ENCODE peak calls at places on chromosomes 11 and 22, in eight cellular contexts. T is T-helper 17 cell; H is HT1080; Y is activated T-helper 1 cell treated with anti-CD3 and anti-CD28 coated beads, Interleukin-2, amount 50 U/mL, for 16 hours; L is left lung; D is bronchial epithelial cell; A is stimulated activated CD4-positive, alpha-beta T cell treated with anti-CD3 and anti-CD28 coated beads, Interleukin-2, amount 100 ng/mL, for 48 hours; V is NCI-H1417 treated with DMSO at 0.1 percent for 48 hours. F is an unnamed sample.

GRCh38 chr22:29482253-29482652 is 2.2 kb downstream of the NEFH start:
- DNase-seq in T (no peak), D (no peak), L (no peak), H (no peak), V (no peak), Y (no peak), A (no peak), F (no peak)

GRCh38 chr11:27722117-27722844 is 22.0 kb upstream of the BDNF start:
- DNase-seq in L (no peak), T (no peak), V (no peak), H (peak), D (peak), Y (no peak), A (no peak), F (peak)

GRCh38 chr22:32754413-32755041 is 47.0 kb upstream of the TIMP3 start:
- DNase-seq in D (peak), H (peak), V (no peak), L (no peak), A (no peak), Y (no peak), T (no peak), F (no peak)

GRCh38 chr11:130947481-130947880 is 31.2 kb upstream of the SNX19 start:
- DNase-seq in H (no peak), L (no peak), T (no peak), A (no peak), Y (no peak), V (no peak), D (peak), F (no peak)

GRCh38 chr22:19149047-19149883 is 827 bp downstream of the GSC2 start:
- DNase-seq in Y (no peak), A (no peak), D (no peak), L (no peak), T (no peak), H (no peak), V (no peak), F (peak)

GRCh38 chr11:120303004-120303637 is 22.0 kb upstream of the TLCD5 start:
- DNase-seq in L (peak), A (peak), T (peak), V (peak), H (peak), D (peak), Y (peak), F (peak)

GRCh38 chr11:26134481-26135355 is 197.2 kb upstream of the ANO3 start:
- DNase-seq in V (no peak), H (peak), D (peak), T (no peak), A (no peak), Y (no peak), L (no peak), F (peak)

GRCh38 chr11:5910521-5910920 is 17.5 kb downstream of the OR52E5 start:
- DNase-seq in V (no peak), D (no peak), L (no peak), H (peak), A (no peak), Y (no peak), T (no peak), F (no peak)

GRCh38 chr11:107078375-107078774 is 60.1 kb upstream of the GUCY1A2 start:
- DNase-seq in T (no peak), A (no peak), H (no peak), L (no peak), D (peak), V (no peak), Y (no peak), F (no peak)

GRCh38 chr11:116852261-116853125 is 15.1 kb upstream of the APOA1 start:
- DNase-seq in T (no peak), L (no peak), H (peak), Y (no peak), D (peak), V (no peak), A (no peak), F (peak)

GRCh38 chr11:32136654-32137053 is 45.8 kb downstream of the RCN1 start:
- DNase-seq in V (no peak), H (peak), L (no peak), T (no peak), D (peak), A (no peak), Y (no peak), F (no peak)

GRCh38 chr11:28347351-28347750 is 239.2 kb downstream of the METTL15 start:
- DNase-seq in A (no peak), D (no peak), T (no peak), H (no peak), L (no peak), Y (no peak), V (no peak), F (no peak)

GRCh38 chr11:74611369-74611861 is 19.0 kb downstream of the POLD3 start:
- DNase-seq in H (peak), Y (no peak), V (no peak), T (no peak), A (no peak), D (peak), L (no peak), F (peak)

GRCh38 chr11:67045314-67045713 is 11.3 kb upstream of the RHOD start:
- DNase-seq in D (peak), H (peak), Y (no peak), V (no peak), A (no peak), L (no peak), T (no peak), F (no peak)

GRCh38 chr11:70251583-70252285 is 18.8 kb upstream of the PPFIA1 start:
- DNase-seq in T (no peak), D (no peak), L (no peak), V (no peak), A (no peak), Y (no peak), H (no peak), F (no peak)

GRCh38 chr11:115409691-115410220 is 94.5 kb downstream of the CADM1 start:
- DNase-seq in T (no peak), H (no peak), L (no peak), D (no peak), Y (no peak), V (peak), A (no peak), F (peak)

GRCh38 chr22:23753371-23753770 is 854 bp downstream of the VPREB3 start:
- DNase-seq in D (no peak), Y (no peak), A (no peak), V (no peak), H (no peak), T (no peak), L (no peak), F (no peak)

GRCh38 chr22:17563936-17564391 is 666 bp downstream of the SLC25A18 start:
- DNase-seq in D (no peak), T (no peak), Y (no peak), L (no peak), A (no peak), H (no peak), V (no peak), F (no peak)

GRCh38 chr11:60345489-60345888 is 18.4 kb downstream of the MS4A6E start:
- DNase-seq in T (no peak), L (peak), V (no peak), D (peak), A (no peak), Y (no peak), H (peak), F (peak)

GRCh38 chr22:25485626-25486545 is 78.6 kb upstream of the GRK3 start:
- DNase-seq in H (peak), Y (no peak), V (no peak), D (no peak), T (no peak), L (no peak), A (no peak), F (no peak)

GRCh38 chr11:12808519-12808918 is 134.3 kb downstream of the TEAD1 start:
- DNase-seq in Y (no peak), V (no peak), H (peak), D (peak), T (no peak), A (no peak), L (no peak), F (no peak)

GRCh38 chr22:18095101-18095805 is 15.4 kb upstream of the TUBA8 start:
- DNase-seq in T (no peak), Y (no peak), H (peak), L (no peak), D (no peak), V (no peak), A (no peak), F (no peak)

GRCh38 chr11:57527056-57527631 is 3.4 kb downstream of the TIMM10 start:
- DNase-seq in A (peak), L (peak), V (no peak), T (peak), Y (peak), D (peak), H (peak), F (peak)

GRCh38 chr22:30486118-30486517 is 14.3 kb upstream of the SEC14L3 start:
- DNase-seq in L (no peak), T (no peak), A (no peak), V (no peak), Y (no peak), H (no peak), D (no peak), F (no peak)

GRCh38 chr11:106087815-106088435 is 10.5 kb downstream of the AASDHPPT start:
- DNase-seq in T (peak), Y (no peak), D (peak), V (no peak), L (peak), A (peak), H (peak), F (peak)

GRCh38 chr22:24697671-24698082 is 76.8 kb downstream of the PIWIL3 start:
- DNase-seq in L (peak), A (no peak), D (peak), H (no peak), V (no peak), Y (no peak), T (no peak), F (peak)

GRCh38 chr22:30402036-30402759 is 5.4 kb downstream of the SEC14L2 start:
- DNase-seq in H (no peak), V (no peak), Y (no peak), D (no peak), A (no peak), T (no peak), L (no peak), F (peak)

GRCh38 chr11:126048198-126048597 is 14.5 kb downstream of the CDON start:
- DNase-seq in A (no peak), V (no peak), Y (no peak), D (no peak), T (no peak), L (no peak), H (no peak), F (no peak)

GRCh38 chr22:36211237-36211881 is 9.8 kb upstream of the APOL4 start:
- DNase-seq in D (no peak), A (no peak), L (no peak), V (no peak), T (no peak), Y (no peak), H (peak), F (no peak)

GRCh38 chr11:4006946-4007680 is 87.5 kb upstream of the RRM1 start:
- DNase-seq in L (no peak), A (no peak), H (no peak), Y (no peak), T (no peak), D (no peak), V (no peak), F (no peak)

GRCh38 chr22:23835773-23836144 is 3.0 kb downstream of the DERL3 start:
- DNase-seq in V (no peak), L (no peak), T (no peak), Y (no peak), H (no peak), A (no peak), D (no peak), F (no peak)

GRCh38 chr11:72243567-72244316 is at the start of gene PHOX2A:
- DNase-seq in A (no peak), V (no peak), T (no peak), Y (no peak), D (no peak), L (no peak), H (no peak), F (peak)

GRCh38 chr11:16891170-16891569 is 123.0 kb downstream of the PLEKHA7 start:
- DNase-seq in H (no peak), Y (no peak), T (no peak), D (no peak), L (no peak), V (no peak), A (no peak), F (no peak)

GRCh38 chr11:10109836-10110235 is 184.2 kb downstream of the SBF2 start:
- DNase-seq in A (no peak), V (no peak), H (no peak), T (no peak), L (no peak), D (no peak), Y (no peak), F (peak)

GRCh38 chr22:24768537-24769374 is 5.8 kb downstream of the PIWIL3 start:
- DNase-seq in T (no peak), L (peak), Y (no peak), A (peak), D (peak), H (peak), V (no peak), F (peak)

GRCh38 chr11:125394306-125394705 is 101.8 kb downstream of the FEZ1 start:
- DNase-seq in L (no peak), T (no peak), Y (no peak), H (no peak), V (no peak), A (no peak), D (no peak), F (no peak)

GRCh38 chr22:29270475-29271271 is 2.6 kb downstream of the EWSR1 start:
- DNase-seq in T (no peak), A (no peak), L (no peak), V (no peak), H (no peak), Y (no peak), D (peak), F (no peak)

GRCh38 chr11:125772834-125773505 is 5.7 kb downstream of the PATE2 start:
- DNase-seq in A (no peak), T (no peak), L (no peak), D (peak), Y (no peak), H (no peak), V (no peak), F (no peak)